ENCODE peak calls at places on chromosomes 4 and X, in ten cellular contexts. B, P, G, X, N, U, J, C, D and K are unnamed samples.
A peak's percentile ranks its signal among the peaks of the same experiment; 100 is the strongest.

GRCh38 chrX:119695535-119696050 is 2.6 kb upstream of the SEPTIN6 start:
- DNase-seq in N (no peak), C (no peak), P (peak; percentile 61), D (no peak), X (no peak), B (no peak), J (no peak), G (no peak), U (no peak), K (no peak)

GRCh38 chr4:118888666-118889312 is at the start of gene SYNPO2:
- DNase-seq in G (peak; percentile 91), C (peak; percentile 11), D (peak; percentile 22), B (peak; percentile 92), X (peak; percentile 77), N (peak; percentile 35), J (peak; percentile 89), U (peak; percentile 76), P (peak; percentile 84), K (peak; percentile 87)

GRCh38 chr4:110184124-110184790 is 14.2 kb downstream of the ELOVL6 start:
- DNase-seq in P (no peak), B (no peak), J (peak; percentile 29), C (no peak), G (peak; percentile 71), U (no peak), X (no peak), D (no peak), N (no peak), K (no peak)

GRCh38 chrX:98380556-98380955 is 1496.8 kb downstream of the RPA4 start:
- DNase-seq in P (no peak), N (no peak), C (no peak), G (no peak), J (no peak), X (peak; percentile 5), U (no peak), D (no peak), B (peak; percentile 22), K (no peak)

GRCh38 chr4:189870835-189871234 is 69.8 kb upstream of the FRG1 start:
- DNase-seq in D (no peak), U (no peak), B (no peak), J (no peak), C (no peak), P (no peak), X (no peak), G (no peak), N (no peak), K (no peak)

GRCh38 chrX:44931441-44931973 is 58.5 kb downstream of the KDM6A start:
- DNase-seq in P (no peak), J (no peak), N (no peak), D (no peak), C (no peak), X (no peak), G (no peak), B (no peak), U (no peak), K (no peak)

GRCh38 chr4:152988721-152989553 is 52.8 kb downstream of the FHDC1 start:
- DNase-seq in X (no peak), G (no peak), J (no peak), N (peak; percentile 30), P (no peak), B (no peak), C (no peak), D (no peak), U (no peak), K (no peak)

GRCh38 chr4:120841580-120841979 is 80.9 kb downstream of the PRDM5 start:
- DNase-seq in N (no peak), G (peak; percentile 58), X (no peak), B (no peak), J (peak; percentile 37), U (no peak), C (no peak), P (no peak), D (no peak), K (peak; percentile 17)

GRCh38 chrX:38516196-38516595 is 45.1 kb upstream of the TSPAN7 start:
- DNase-seq in B (no peak), N (no peak), P (no peak), J (no peak), U (no peak), C (no peak), G (no peak), X (no peak), D (no peak), K (no peak)

GRCh38 chr4:41709844-41710481 is 38.6 kb downstream of the PHOX2B start:
- DNase-seq in X (no peak), G (peak; percentile 87), P (no peak), C (peak; percentile 70), J (peak; percentile 82), D (no peak), N (no peak), B (no peak), U (peak; percentile 21), K (peak; percentile 97)

GRCh38 chr4:6951880-6952381 is 42.3 kb downstream of the TBC1D14 start:
- DNase-seq in P (no peak), G (no peak), X (no peak), D (no peak), J (no peak), C (no peak), N (no peak), B (peak; percentile 42), U (no peak), K (no peak)